ENCODE peak calls at places on chromosomes 5 and 9, in eight cellular contexts. L, U, M, R, N, G, A and X are unnamed samples.
A peak's percentile ranks its signal among the peaks of the same experiment; 100 is the strongest.

GRCh38 chr5:150787659-150788058 is 9.1 kb downstream of the SMIM3 start:
- DNase-seq in R (no peak), G (no peak), N (no peak), M (no peak), U (no peak), A (no peak), L (no peak), X (no peak)

GRCh38 chr5:14901462-14902051 is 30.0 kb upstream of the ANKH start:
- DNase-seq in N (no peak), M (no peak), R (peak; percentile 70), G (no peak), L (no peak), A (peak; percentile 34), U (no peak), X (peak; percentile 31)

GRCh38 chr9:88270398-88270797 is 117.8 kb upstream of the SPIN1 start:
- DNase-seq in M (no peak), N (no peak), L (no peak), U (no peak), R (no peak), A (no peak), G (no peak), X (no peak)

GRCh38 chr5:101689306-101689705 is 606.8 kb downstream of the SLCO4C1 start:
- DNase-seq in R (no peak), U (no peak), A (no peak), G (no peak), L (no peak), N (no peak), M (no peak), X (no peak)

GRCh38 chr5:171528036-171528435 is 108.6 kb downstream of the FGF18 start:
- DNase-seq in R (no peak), G (no peak), A (no peak), U (no peak), N (no peak), M (no peak), L (no peak), X (no peak)

GRCh38 chr5:139637438-139638089 is 10.6 kb upstream of the CXXC5 start:
- DNase-seq in R (no peak), M (peak; percentile 52), A (peak; percentile 94), U (no peak), N (peak; percentile 46), L (peak; percentile 95), G (peak; percentile 89), X (peak; percentile 90)

GRCh38 chr9:123371805-123372590 is 16.0 kb downstream of the CRB2 start:
- DNase-seq in U (no peak), A (no peak), G (no peak), R (no peak), N (no peak), M (no peak), L (no peak), X (no peak)

GRCh38 chr5:173764321-173765029 is 123.7 kb upstream of the CPEB4 start:
- DNase-seq in A (peak; percentile 85), G (peak; percentile 73), U (peak; percentile 84), L (peak; percentile 91), R (peak; percentile 82), N (peak; percentile 92), M (peak; percentile 94), X (peak; percentile 97)

GRCh38 chr9:5509573-5509972 is 758 bp upstream of the PDCD1LG2 start:
- DNase-seq in N (peak; percentile 80), U (no peak), R (peak; percentile 92), L (no peak), G (no peak), A (no peak), M (peak; percentile 94), X (no peak)

GRCh38 chr5:39498247-39498952 is 73.6 kb upstream of the DAB2 start:
- DNase-seq in R (no peak), L (no peak), G (no peak), U (no peak), N (peak; percentile 28), A (no peak), M (peak; percentile 46), X (no peak)